ENCODE peak calls at places on chromosome 10, in ten cellular contexts. One of them, this sample, is unnamed.

GRCh38 chr10:113436836-113437235 is 116.0 kb upstream of the HABP2 start:
- DNase-seq in dorsolateral prefrontal cortex: no peak
- DNase-seq in kidney epithelial cell: no peak
- DNase-seq in neural crest cell: no peak
- DNase-seq in pancreas: no peak
- DNase-seq in B cell: no peak
- DNase-seq in Calu3: no peak
- DNase-seq in uterus: no peak
- DNase-seq in foreskin fibroblast: no peak
- DNase-seq in endothelial cell: no peak
- DNase-seq in this sample: no peak

GRCh38 chr10:130047336-130047735 is 63.3 kb downstream of the C10orf143 start:
- DNase-seq in dorsolateral prefrontal cortex: no peak
- DNase-seq in pancreas: no peak
- DNase-seq in B cell: no peak
- DNase-seq in uterus: peak; percentile 7
- DNase-seq in foreskin fibroblast: no peak
- DNase-seq in kidney epithelial cell: no peak
- DNase-seq in neural crest cell: no peak
- DNase-seq in Calu3: no peak
- DNase-seq in endothelial cell: no peak
- DNase-seq in this sample: no peak

GRCh38 chr10:27564880-27565279 is 60.8 kb downstream of the RAB18 start:
- DNase-seq in uterus: no peak
- DNase-seq in B cell: no peak
- DNase-seq in foreskin fibroblast: no peak
- DNase-seq in Calu3: no peak
- DNase-seq in kidney epithelial cell: no peak
- DNase-seq in endothelial cell: no peak
- DNase-seq in neural crest cell: no peak
- DNase-seq in pancreas: no peak
- DNase-seq in dorsolateral prefrontal cortex: no peak
- DNase-seq in this sample: no peak

GRCh38 chr10:124037784-124038183 is 55.6 kb downstream of the CHST15 start:
- DNase-seq in uterus: no peak
- DNase-seq in foreskin fibroblast: no peak
- DNase-seq in kidney epithelial cell: no peak
- DNase-seq in endothelial cell: no peak
- DNase-seq in Calu3: no peak
- DNase-seq in dorsolateral prefrontal cortex: no peak
- DNase-seq in neural crest cell: no peak
- DNase-seq in B cell: no peak
- DNase-seq in pancreas: no peak
- DNase-seq in this sample: no peak

GRCh38 chr10:986137-986825 is 2.0 kb upstream of the GTPBP4 start:
- DNase-seq in Calu3: peak; percentile 55
- DNase-seq in pancreas: no peak
- DNase-seq in kidney epithelial cell: peak; percentile 68
- DNase-seq in neural crest cell: no peak
- DNase-seq in B cell: no peak
- DNase-seq in endothelial cell: no peak
- DNase-seq in uterus: no peak
- DNase-seq in foreskin fibroblast: peak; percentile 57
- DNase-seq in dorsolateral prefrontal cortex: no peak
- DNase-seq in this sample: peak; percentile 63

GRCh38 chr10:102645741-102646609 is 1.7 kb downstream of the TRIM8 start:
- DNase-seq in neural crest cell: no peak
- DNase-seq in B cell: peak; percentile 69
- DNase-seq in dorsolateral prefrontal cortex: peak; percentile 55
- DNase-seq in foreskin fibroblast: peak; percentile 100
- DNase-seq in uterus: peak; percentile 90
- DNase-seq in Calu3: peak; percentile 67
- DNase-seq in pancreas: peak; percentile 68
- DNase-seq in endothelial cell: no peak
- DNase-seq in kidney epithelial cell: no peak
- DNase-seq in this sample: peak; percentile 49

GRCh38 chr10:13160934-13161266 is 458 bp upstream of the MCM10 start:
- DNase-seq in dorsolateral prefrontal cortex: no peak
- DNase-seq in uterus: no peak
- DNase-seq in foreskin fibroblast: no peak
- DNase-seq in Calu3: no peak
- DNase-seq in neural crest cell: no peak
- DNase-seq in B cell: no peak
- DNase-seq in kidney epithelial cell: no peak
- DNase-seq in endothelial cell: no peak
- DNase-seq in pancreas: no peak
- DNase-seq in this sample: no peak

GRCh38 chr10:35911233-35911632 is 269.1 kb upstream of the FZD8 start:
- DNase-seq in foreskin fibroblast: no peak
- DNase-seq in uterus: no peak
- DNase-seq in dorsolateral prefrontal cortex: no peak
- DNase-seq in kidney epithelial cell: no peak
- DNase-seq in B cell: no peak
- DNase-seq in Calu3: no peak
- DNase-seq in neural crest cell: no peak
- DNase-seq in endothelial cell: no peak
- DNase-seq in pancreas: no peak
- DNase-seq in this sample: no peak

GRCh38 chr10:22427890-22428571 is 82.7 kb downstream of the SPAG6 start:
- DNase-seq in endothelial cell: no peak
- DNase-seq in uterus: no peak
- DNase-seq in neural crest cell: no peak
- DNase-seq in B cell: no peak
- DNase-seq in foreskin fibroblast: peak; percentile 95
- DNase-seq in kidney epithelial cell: peak; percentile 49
- DNase-seq in dorsolateral prefrontal cortex: no peak
- DNase-seq in pancreas: no peak
- DNase-seq in Calu3: peak; percentile 43
- DNase-seq in this sample: no peak

GRCh38 chr10:130453721-130454542 is 317.7 kb downstream of the GLRX3 start:
- DNase-seq in neural crest cell: no peak
- DNase-seq in Calu3: no peak
- DNase-seq in endothelial cell: no peak
- DNase-seq in dorsolateral prefrontal cortex: no peak
- DNase-seq in pancreas: no peak
- DNase-seq in B cell: no peak
- DNase-seq in foreskin fibroblast: no peak
- DNase-seq in kidney epithelial cell: no peak
- DNase-seq in uterus: no peak
- DNase-seq in this sample: no peak

GRCh38 chr10:75611081-75611971 is 179.9 kb downstream of the LRMDA start:
- DNase-seq in neural crest cell: no peak
- DNase-seq in B cell: no peak
- DNase-seq in foreskin fibroblast: no peak
- DNase-seq in dorsolateral prefrontal cortex: no peak
- DNase-seq in uterus: no peak
- DNase-seq in pancreas: no peak
- DNase-seq in kidney epithelial cell: no peak
- DNase-seq in endothelial cell: no peak
- DNase-seq in Calu3: no peak
- DNase-seq in this sample: no peak

GRCh38 chr10:127198721-127199120 is 2.3 kb upstream of the INSYN2A start:
- DNase-seq in foreskin fibroblast: no peak
- DNase-seq in neural crest cell: no peak
- DNase-seq in B cell: no peak
- DNase-seq in kidney epithelial cell: no peak
- DNase-seq in pancreas: no peak
- DNase-seq in Calu3: no peak
- DNase-seq in endothelial cell: no peak
- DNase-seq in uterus: no peak
- DNase-seq in dorsolateral prefrontal cortex: no peak
- DNase-seq in this sample: no peak

GRCh38 chr10:127196955-127197432 is 603 bp upstream of the INSYN2A start:
- DNase-seq in uterus: no peak
- DNase-seq in Calu3: no peak
- DNase-seq in neural crest cell: no peak
- DNase-seq in foreskin fibroblast: no peak
- DNase-seq in kidney epithelial cell: no peak
- DNase-seq in dorsolateral prefrontal cortex: no peak
- DNase-seq in B cell: no peak
- DNase-seq in endothelial cell: no peak
- DNase-seq in pancreas: no peak
- DNase-seq in this sample: no peak

GRCh38 chr10:127198307-127198706 is 1.9 kb upstream of the INSYN2A start:
- DNase-seq in kidney epithelial cell: no peak
- DNase-seq in foreskin fibroblast: no peak
- DNase-seq in Calu3: no peak
- DNase-seq in pancreas: no peak
- DNase-seq in dorsolateral prefrontal cortex: no peak
- DNase-seq in B cell: no peak
- DNase-seq in neural crest cell: no peak
- DNase-seq in endothelial cell: no peak
- DNase-seq in uterus: no peak
- DNase-seq in this sample: no peak

GRCh38 chr10:127196227-127196954 is at the start of gene INSYN2A:
- DNase-seq in B cell: no peak
- DNase-seq in foreskin fibroblast: peak; percentile 78
- DNase-seq in dorsolateral prefrontal cortex: no peak
- DNase-seq in endothelial cell: peak; percentile 73
- DNase-seq in uterus: no peak
- DNase-seq in neural crest cell: peak; percentile 29
- DNase-seq in kidney epithelial cell: no peak
- DNase-seq in Calu3: peak; percentile 23
- DNase-seq in pancreas: no peak
- DNase-seq in this sample: no peak

DNA sequence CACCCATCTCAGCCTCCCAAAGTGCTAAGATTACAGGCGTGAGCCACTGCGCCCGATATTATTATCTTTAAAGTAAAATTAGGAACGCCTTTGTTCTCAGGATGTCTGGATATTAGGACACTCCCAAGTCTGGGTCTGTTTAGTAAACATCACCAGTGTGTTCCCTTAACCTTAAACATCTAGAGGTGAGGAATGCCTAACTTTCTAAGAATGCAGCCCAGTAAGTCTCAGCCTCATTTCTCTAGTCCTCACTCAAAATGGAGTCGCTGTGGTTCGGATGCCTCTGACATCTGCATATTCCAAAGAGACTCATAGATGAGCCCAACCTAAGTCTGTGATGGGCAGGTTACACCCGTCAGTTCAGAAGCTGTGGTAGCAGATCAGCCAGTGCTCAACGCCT is 4.3 kb upstream of the INSYN2A start:
- DNase-seq in pancreas: no peak
- DNase-seq in endothelial cell: no peak
- DNase-seq in B cell: no peak
- DNase-seq in Calu3: no peak
- DNase-seq in uterus: no peak
- DNase-seq in dorsolateral prefrontal cortex: no peak
- DNase-seq in foreskin fibroblast: no peak
- DNase-seq in kidney epithelial cell: no peak
- DNase-seq in neural crest cell: no peak
- DNase-seq in this sample: no peak
- TF ChIP-seq CTCF in pancreas: no peak
- TF ChIP-seq CTCF in endothelial cell: no peak
- TF ChIP-seq CTCF in B cell: no peak
- TF ChIP-seq CTCF in Calu3: no peak
- TF ChIP-seq CTCF in uterus: no peak
- TF ChIP-seq CTCF in dorsolateral prefrontal cortex: no peak
- TF ChIP-seq CTCF in foreskin fibroblast: no peak
- TF ChIP-seq CTCF in kidney epithelial cell: no peak
- TF ChIP-seq CTCF in neural crest cell: no peak
- TF ChIP-seq CTCF in this sample: no peak

DNA sequence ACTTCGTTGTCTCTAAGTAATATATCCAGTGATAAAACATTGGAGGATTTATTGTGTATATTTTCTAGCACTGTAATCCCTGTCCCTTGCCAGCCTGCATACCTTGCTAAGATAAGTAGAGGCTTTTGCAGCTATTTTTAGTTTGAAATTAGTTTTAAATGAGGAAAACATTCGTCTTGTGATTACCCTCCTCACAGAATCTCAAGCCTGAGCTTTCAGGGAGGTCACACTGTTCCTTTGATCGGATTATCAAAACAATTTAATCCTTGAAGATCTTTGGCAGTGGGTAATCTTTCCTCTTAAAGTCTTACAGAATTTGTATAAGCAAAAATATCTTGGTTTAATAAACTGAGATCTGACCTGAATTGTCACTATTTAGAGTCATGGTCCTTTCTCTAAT is 897.0 kb upstream of the CELF2 start:
- DNase-seq in uterus: no peak
- DNase-seq in endothelial cell: no peak
- DNase-seq in foreskin fibroblast: no peak
- DNase-seq in pancreas: no peak
- DNase-seq in B cell: no peak
- DNase-seq in kidney epithelial cell: no peak
- DNase-seq in dorsolateral prefrontal cortex: no peak
- DNase-seq in neural crest cell: no peak
- DNase-seq in Calu3: no peak
- DNase-seq in this sample: no peak
- TF ChIP-seq CTCF in uterus: no peak
- TF ChIP-seq CTCF in endothelial cell: no peak
- TF ChIP-seq CTCF in foreskin fibroblast: no peak
- TF ChIP-seq CTCF in pancreas: no peak
- TF ChIP-seq CTCF in B cell: no peak
- TF ChIP-seq CTCF in kidney epithelial cell: no peak
- TF ChIP-seq CTCF in dorsolateral prefrontal cortex: no peak
- TF ChIP-seq CTCF in neural crest cell: no peak
- TF ChIP-seq CTCF in Calu3: no peak
- TF ChIP-seq CTCF in this sample: no peak

DNA sequence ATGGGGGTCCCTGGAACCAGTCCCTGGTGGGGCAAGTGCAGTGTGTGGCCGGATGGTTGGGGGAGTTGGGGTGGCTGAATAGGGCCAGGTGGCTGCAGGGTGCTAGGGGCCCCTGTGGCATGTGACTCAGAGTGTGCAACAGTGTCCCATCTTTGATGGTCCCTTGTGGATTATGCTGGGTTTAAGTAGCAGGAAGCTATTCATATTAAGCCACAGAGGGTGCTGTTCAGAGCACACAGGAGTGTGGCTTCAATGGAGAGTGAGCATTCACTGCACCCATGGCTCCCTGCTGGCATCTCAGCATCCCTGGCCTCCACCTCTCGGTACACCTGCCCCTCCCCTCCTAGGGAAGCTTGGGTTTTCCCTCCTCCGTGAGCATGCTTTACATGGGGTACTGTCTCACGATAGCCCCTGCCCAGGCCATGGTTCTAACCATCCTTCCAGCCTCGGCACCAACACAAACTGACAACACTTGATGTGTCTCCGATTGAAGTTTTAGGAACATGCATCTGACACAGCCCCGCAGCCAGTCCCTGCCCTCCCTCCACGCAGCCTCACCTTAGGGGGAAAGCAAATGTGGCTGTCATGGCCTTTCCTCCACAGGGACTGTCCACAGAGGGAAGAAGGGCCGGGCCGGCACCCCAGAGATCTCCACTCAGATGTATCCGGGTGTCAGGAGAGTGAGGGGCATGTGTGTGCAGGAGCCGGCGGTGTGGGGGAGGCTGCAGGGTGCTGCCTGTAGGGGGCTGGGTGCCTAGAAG is 30.4 kb upstream of the PPIF start:
- DNase-seq in Calu3: no peak
- DNase-seq in kidney epithelial cell: no peak
- DNase-seq in neural crest cell: no peak
- DNase-seq in uterus: no peak
- DNase-seq in dorsolateral prefrontal cortex: no peak
- DNase-seq in foreskin fibroblast: peak; percentile 36
- DNase-seq in B cell: no peak
- DNase-seq in endothelial cell: no peak
- DNase-seq in pancreas: no peak
- DNase-seq in this sample: no peak
- TF ChIP-seq CTCF in Calu3: no peak
- TF ChIP-seq CTCF in kidney epithelial cell: peak; percentile 7
- TF ChIP-seq CTCF in neural crest cell: no peak
- TF ChIP-seq CTCF in uterus: no peak
- TF ChIP-seq CTCF in dorsolateral prefrontal cortex: no peak
- TF ChIP-seq CTCF in foreskin fibroblast: no peak
- TF ChIP-seq CTCF in B cell: no peak
- TF ChIP-seq CTCF in endothelial cell: no peak
- TF ChIP-seq CTCF in pancreas: no peak
- TF ChIP-seq CTCF in this sample: no peak

GRCh38 chr10:34813626-34814227 is 1.4 kb downstream of the PARD3 start:
- DNase-seq in dorsolateral prefrontal cortex: no peak
- DNase-seq in uterus: peak; percentile 32
- DNase-seq in kidney epithelial cell: no peak
- DNase-seq in B cell: no peak
- DNase-seq in neural crest cell: peak; percentile 5
- DNase-seq in endothelial cell: peak; percentile 49
- DNase-seq in Calu3: no peak
- DNase-seq in foreskin fibroblast: peak; percentile 65
- DNase-seq in pancreas: peak; percentile 25
- DNase-seq in this sample: peak; percentile 52
- TF ChIP-seq CTCF in dorsolateral prefrontal cortex: no peak
- TF ChIP-seq CTCF in uterus: no peak
- TF ChIP-seq CTCF in kidney epithelial cell: no peak
- TF ChIP-seq CTCF in B cell: no peak
- TF ChIP-seq CTCF in neural crest cell: no peak
- TF ChIP-seq CTCF in endothelial cell: no peak
- TF ChIP-seq CTCF in Calu3: no peak
- TF ChIP-seq CTCF in foreskin fibroblast: no peak
- TF ChIP-seq CTCF in pancreas: no peak
- TF ChIP-seq CTCF in this sample: no peak